ENCODE peak calls at places on chromosomes 6 and 20, in five cellular contexts. E, T, F, Q and L are unnamed samples.

GRCh38 chr6:5996701-5997419 is 9.9 kb downstream of the NRN1 start:
- DNase-seq in F (no peak), E (peak), Q (no peak), T (no peak), L (no peak)

GRCh38 chr6:119171442-119171841 is 93.0 kb upstream of the FAM184A start:
- DNase-seq in E (no peak), T (no peak), F (no peak), Q (no peak), L (no peak)

GRCh38 chr20:48638546-48638945 is 189.3 kb downstream of the PREX1 start:
- DNase-seq in Q (no peak), F (peak), T (no peak), E (no peak), L (no peak)

GRCh38 chr6:126701799-126702198 is 361.9 kb downstream of the CENPW start:
- DNase-seq in T (no peak), F (no peak), Q (no peak), E (peak), L (no peak)

GRCh38 chr20:58432190-58432954 is 43.3 kb downstream of the VAPB start:
- DNase-seq in Q (no peak), F (no peak), T (peak), E (no peak), L (no peak)

GRCh38 chr20:43849496-43850197 is 65.0 kb upstream of the TOX2 start:
- DNase-seq in Q (no peak), T (peak), F (peak), E (no peak), L (no peak)

GRCh38 chr6:49264909-49265308 is 198.1 kb downstream of the MMUT start:
- DNase-seq in F (no peak), T (no peak), Q (no peak), E (no peak), L (no peak)

GRCh38 chr6:101365181-101365580 is 28.3 kb upstream of the GRIK2 start:
- DNase-seq in E (no peak), F (no peak), Q (no peak), T (no peak), L (no peak)

GRCh38 chr6:108250240-108250866 is 10.5 kb downstream of the SNX3 start:
- DNase-seq in F (peak), Q (no peak), T (no peak), E (no peak), L (no peak)

GRCh38 chr6:35085359-35086281 is 55.5 kb downstream of the TCP11 start:
- DNase-seq in F (no peak), T (no peak), E (peak), Q (no peak), L (no peak)

GRCh38 chr6:2857580-2858337 is 16.1 kb upstream of the SERPINB1 start:
- DNase-seq in T (no peak), E (peak), F (no peak), Q (peak), L (peak)

GRCh38 chr20:37680420-37680819 is 13.4 kb upstream of the CTNNBL1 start:
- DNase-seq in Q (no peak), T (no peak), E (no peak), F (peak), L (no peak)

GRCh38 chr20:38840053-38840893 is 34.8 kb downstream of the PPP1R16B start:
- DNase-seq in T (no peak), F (no peak), E (no peak), Q (no peak), L (no peak)

GRCh38 chr20:6994452-6994851 is 227.0 kb downstream of the BMP2 start:
- DNase-seq in F (no peak), T (no peak), E (no peak), Q (no peak), L (no peak)

GRCh38 chr6:170545405-170545804 is 7.7 kb downstream of the PSMB1 start:
- DNase-seq in T (peak), Q (no peak), E (no peak), F (no peak), L (no peak)

GRCh38 chr6:82095091-82095490 is 152.5 kb downstream of the IBTK start:
- DNase-seq in Q (no peak), E (no peak), F (no peak), T (no peak), L (no peak)

GRCh38 chr20:30168025-30168799 is 1089.3 kb upstream of the DEFB115 start:
- DNase-seq in E (peak), T (no peak), Q (peak), F (no peak), L (no peak)

GRCh38 chr6:9254251-9254650 is 818.9 kb upstream of the SLC35B3 start:
- DNase-seq in Q (no peak), T (no peak), E (no peak), F (no peak), L (no peak)

GRCh38 chr6:12313311-12313991 is 23.3 kb downstream of the EDN1 start:
- DNase-seq in E (no peak), Q (no peak), F (no peak), T (no peak), L (no peak)

GRCh38 chr6:15308445-15309213 is 62.8 kb downstream of the JARID2 start:
- DNase-seq in Q (no peak), F (no peak), T (no peak), E (no peak), L (no peak)

GRCh38 chr6:13447949-13448724 is 39.3 kb downstream of the GFOD1 start:
- DNase-seq in F (no peak), Q (no peak), T (no peak), E (no peak), L (no peak)

GRCh38 chr6:4518506-4518905 is 257.7 kb upstream of the CDYL start:
- DNase-seq in T (peak), E (no peak), F (peak), Q (no peak), L (no peak)

GRCh38 chr6:143775326-143775725 is 67.8 kb upstream of the LTV1 start:
- DNase-seq in F (no peak), Q (no peak), T (no peak), E (no peak), L (no peak)

GRCh38 chr6:152984387-152984872 is 1.6 kb upstream of the FBXO5 start:
- DNase-seq in T (no peak), F (no peak), Q (no peak), E (peak), L (peak)

GRCh38 chr6:158508450-158508849 is 51.4 kb upstream of the TMEM181 start:
- DNase-seq in Q (no peak), T (no peak), E (no peak), F (no peak), L (no peak)

GRCh38 chr6:45377041-45377554 is 636 bp downstream of the SUPT3H start:
- DNase-seq in T (no peak), E (peak), Q (no peak), F (no peak), L (peak)

GRCh38 chr6:104421650-104422049 is 438.1 kb downstream of the HACE1 start:
- DNase-seq in T (no peak), Q (no peak), F (no peak), E (no peak), L (no peak)

DNA sequence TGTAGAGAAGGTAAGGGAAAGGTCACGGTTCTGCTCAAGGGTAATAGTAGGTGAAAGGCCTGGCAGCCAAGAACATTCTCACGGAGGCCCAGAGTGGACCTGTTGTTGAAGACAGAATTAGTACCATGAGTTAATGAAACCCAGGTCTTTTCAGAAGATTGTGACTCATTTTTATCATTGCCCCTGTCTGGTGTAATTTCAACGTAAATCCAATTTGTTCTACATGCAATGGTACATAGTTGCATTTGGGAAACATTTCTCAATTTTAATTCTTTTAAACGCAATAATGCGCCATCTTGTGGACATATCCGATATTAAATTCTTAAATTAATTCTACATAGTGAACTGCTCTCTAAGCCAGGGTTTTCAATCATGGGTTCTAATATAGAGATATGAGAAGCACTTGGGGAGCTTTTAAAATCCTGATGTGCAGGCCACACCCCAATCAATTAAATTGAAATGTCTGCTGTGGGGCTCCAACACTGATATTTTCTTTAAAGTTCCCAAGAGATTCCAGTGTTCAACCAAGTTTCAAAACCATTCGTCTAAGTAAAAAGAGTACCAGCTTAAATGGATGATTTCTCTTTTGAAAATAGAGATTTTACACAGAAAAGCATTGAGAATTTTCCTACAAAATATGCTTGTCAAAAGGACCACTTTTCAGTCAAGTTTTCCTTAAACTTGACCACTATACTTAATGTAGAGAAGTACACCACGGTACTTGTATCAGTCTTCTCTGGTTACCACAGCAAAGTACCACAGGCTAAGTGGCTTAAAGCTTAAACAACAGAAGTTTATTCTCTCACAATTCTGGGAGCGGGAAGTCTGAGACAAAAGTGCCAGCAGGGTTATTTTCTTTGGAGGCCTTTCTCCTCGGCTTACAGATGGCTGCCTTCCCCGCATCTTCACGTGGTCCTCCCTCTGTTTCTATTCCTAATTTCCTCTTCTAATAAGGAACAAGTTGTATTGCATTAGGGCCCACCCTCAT is 257.6 kb downstream of the PLCB1 start:
- DNase-seq in T (peak), F (peak), E (no peak), Q (no peak), L (peak)
- TF ChIP-seq CTCF in T (peak), F (peak), E (peak), Q (peak), L (no peak)

GRCh38 chr20:50720582-50720981 is 10.8 kb upstream of the PARD6B start:
- DNase-seq in T (no peak), E (no peak), F (no peak), Q (no peak), L (no peak)
- TF ChIP-seq CTCF in T (no peak), E (no peak), F (peak), Q (no peak), L (no peak)

GRCh38 chr20:11355338-11355737 is 562.4 kb upstream of the BTBD3 start:
- DNase-seq in Q (no peak), T (no peak), E (no peak), F (no peak), L (no peak)

GRCh38 chr20:11350126-11351005 is 567.3 kb upstream of the BTBD3 start:
- DNase-seq in F (peak), Q (no peak), T (peak), E (no peak), L (no peak)

GRCh38 chr20:11352041-11352440 is 565.7 kb upstream of the BTBD3 start:
- DNase-seq in Q (no peak), F (no peak), E (no peak), T (no peak), L (no peak)

GRCh38 chr20:11356061-11356460 is 561.6 kb upstream of the BTBD3 start:
- DNase-seq in Q (no peak), T (no peak), E (no peak), F (no peak), L (no peak)

DNA sequence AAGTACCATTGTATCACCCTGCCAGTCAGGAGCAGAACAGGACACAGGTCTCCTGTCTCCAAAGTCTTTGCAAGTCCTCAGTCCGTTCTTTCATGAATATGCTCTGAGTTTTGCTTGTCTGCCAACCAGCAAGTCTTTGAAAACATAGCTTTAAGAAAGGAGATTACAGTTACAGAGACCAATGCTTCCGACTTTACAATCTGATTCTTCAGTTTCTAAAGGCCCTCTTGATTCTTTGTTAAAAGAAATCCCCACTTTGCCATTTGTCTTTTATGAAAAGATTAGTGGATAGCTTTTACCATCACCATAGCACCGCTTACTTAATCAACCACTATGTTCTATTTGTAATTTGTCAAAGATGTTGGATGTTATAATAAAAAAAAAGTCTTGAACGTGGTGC is 562.9 kb upstream of the BTBD3 start:
- DNase-seq in E (no peak), T (no peak), F (no peak), Q (no peak), L (no peak)
- TF ChIP-seq CTCF in E (no peak), T (no peak), F (no peak), Q (no peak), L (no peak)

DNA sequence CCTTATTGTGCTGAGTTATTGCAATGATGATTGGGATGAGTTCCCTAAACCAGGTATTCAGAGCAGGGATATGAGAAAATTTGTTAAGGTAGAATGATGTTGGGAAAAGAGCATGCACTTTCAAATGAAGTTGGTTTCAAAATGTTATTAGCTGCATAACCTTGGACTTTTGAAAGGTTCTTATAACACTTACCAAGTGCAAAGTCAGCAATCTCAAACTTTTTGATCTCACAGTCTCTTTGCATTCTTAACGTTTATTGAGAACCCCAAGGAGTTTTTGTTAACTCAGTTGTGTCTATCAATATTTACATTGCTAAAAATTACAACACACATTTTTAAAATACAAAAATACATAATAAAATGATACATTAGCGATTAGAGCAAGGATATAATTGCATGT is 802.4 kb downstream of the PHF3 start:
- DNase-seq in T (no peak), F (no peak), E (no peak), Q (no peak), L (no peak)
- TF ChIP-seq CTCF in T (no peak), F (no peak), E (no peak), Q (no peak), L (no peak)

GRCh38 chr6:44192428-44193041 is 24.2 kb upstream of the MYMX start:
- DNase-seq in F (no peak), E (peak), Q (no peak), T (no peak), L (peak)
- TF ChIP-seq CTCF in F (no peak), E (no peak), Q (no peak), T (no peak), L (no peak)

GRCh38 chr6:168196385-168196860 is 117.4 kb upstream of the FRMD1 start:
- DNase-seq in T (no peak), Q (no peak), F (no peak), E (no peak), L (no peak)
- TF ChIP-seq CTCF in T (no peak), Q (no peak), F (no peak), E (no peak), L (no peak)